ENCODE peak calls at places on chromosomes 12 and 14, in five cellular contexts. Q is stomach, I is GM23338, P is BE2C, V is right cardiac atrium. T is an unnamed sample.

GRCh38 chr12:30970559-30971202 is 44.1 kb downstream of the TSPAN11 start:
- DNase-seq in I (no peak), P (no peak), Q (no peak), V (no peak), T (peak; percentile 79)

GRCh38 chr14:20499108-20499507 is 6.2 kb upstream of the RNASE10 start:
- DNase-seq in I (peak; percentile 49), Q (no peak), P (no peak), V (no peak), T (no peak)

GRCh38 chr12:27821259-27821973 is 41.4 kb upstream of the MANSC4 start:
- DNase-seq in I (peak; percentile 96), V (peak; percentile 41), P (peak; percentile 52), Q (peak; percentile 29), T (no peak)

GRCh38 chr12:52217223-52217622 is 15.8 kb upstream of the KRT7 start:
- DNase-seq in V (peak; percentile 78), Q (peak; percentile 91), P (peak; percentile 61), I (peak; percentile 22), T (peak; percentile 76)

GRCh38 chr14:33714527-33715222 is 236.2 kb downstream of the EGLN3 start:
- DNase-seq in P (no peak), Q (no peak), V (no peak), I (no peak), T (no peak)

GRCh38 chr14:67622675-67623074 is 3.0 kb downstream of the ARG2 start:
- DNase-seq in V (no peak), I (peak; percentile 77), Q (no peak), P (no peak), T (no peak)

GRCh38 chr12:3534511-3534910 is 43.5 kb downstream of the PRMT8 start:
- DNase-seq in V (no peak), Q (no peak), I (no peak), P (no peak), T (no peak)

GRCh38 chr14:101970830-101971400 is 6.5 kb downstream of the DYNC1H1 start:
- DNase-seq in Q (no peak), P (no peak), V (no peak), I (no peak), T (no peak)

GRCh38 chr12:76738824-76739579 is 24.9 kb upstream of the ZDHHC17 start:
- DNase-seq in I (peak; percentile 19), P (peak; percentile 30), Q (no peak), V (no peak), T (no peak)

GRCh38 chr14:34593740-34594375 is 36.1 kb downstream of the SNX6 start:
- DNase-seq in V (no peak), I (no peak), P (no peak), Q (no peak), T (no peak)

DNA sequence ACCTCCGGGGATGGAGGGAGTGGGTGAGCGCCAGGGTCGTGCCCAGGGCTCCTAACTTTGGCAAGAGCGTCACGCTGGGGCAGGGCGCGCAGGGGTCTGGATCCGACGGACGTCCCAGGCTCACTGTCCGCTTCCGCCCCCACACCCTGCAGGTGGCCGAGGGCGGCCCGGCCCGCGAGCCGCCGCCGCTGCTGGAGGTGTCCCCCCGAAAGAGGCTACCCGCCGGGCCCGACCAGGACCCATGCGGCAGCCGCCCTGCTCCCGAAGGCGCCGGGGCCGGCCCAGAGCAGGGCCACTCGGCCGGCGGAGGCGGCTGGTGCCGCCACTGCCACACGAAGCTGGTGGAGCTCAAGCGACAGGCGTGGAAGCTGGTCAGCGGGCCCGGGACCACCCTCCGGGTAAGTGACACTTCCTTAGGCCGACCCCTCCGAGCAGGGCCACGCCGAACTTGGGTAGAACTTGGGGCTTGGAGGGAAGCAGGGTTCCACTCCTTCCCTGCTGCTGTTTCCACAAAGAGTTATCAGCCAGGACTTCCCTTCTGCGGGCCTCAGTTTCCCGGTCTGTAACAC is 588 bp downstream of the KIF26A start:
- DNase-seq in P (no peak), V (peak; percentile 67), Q (no peak), I (no peak), T (no peak)
- H3K4me3 ChIP-seq in P (peak overlapping the region; percentile 87), V (peak overlapping the region; percentile 75), Q (peak overlapping the region; percentile 49), I (peak overlapping the region; percentile 71), T (peak overlapping the region; percentile 53)

DNA sequence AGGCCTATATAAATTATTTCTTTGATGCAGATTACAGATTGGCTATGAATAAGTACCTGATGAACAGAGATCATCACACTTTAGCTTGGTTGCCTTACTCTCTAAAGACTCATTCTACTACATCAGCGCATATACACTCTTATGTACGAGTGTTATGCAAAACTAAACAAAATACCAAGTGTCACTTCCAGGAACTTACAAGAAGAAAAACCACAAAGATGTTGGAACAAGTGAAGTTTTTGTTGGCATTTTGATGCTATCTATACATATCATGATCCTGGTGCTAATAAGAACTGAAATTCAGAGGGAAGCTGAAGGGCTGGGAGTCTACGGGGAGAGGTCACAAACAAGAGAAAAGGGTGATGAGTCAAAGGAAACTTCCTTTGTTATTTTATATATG is 47.9 kb upstream of the CERS5 start:
- DNase-seq in V (no peak), Q (no peak), P (no peak), I (no peak), T (no peak)
- H3K4me1 ChIP-seq in V (peaks cover 5% of the 10 kb centered on the region), Q (peaks cover 45% of the 10 kb centered on the region), P (peaks cover 6% of the 10 kb centered on the region), I (peaks cover 17% of the 10 kb centered on the region), T (peaks cover 8% of the 10 kb centered on the region)

DNA sequence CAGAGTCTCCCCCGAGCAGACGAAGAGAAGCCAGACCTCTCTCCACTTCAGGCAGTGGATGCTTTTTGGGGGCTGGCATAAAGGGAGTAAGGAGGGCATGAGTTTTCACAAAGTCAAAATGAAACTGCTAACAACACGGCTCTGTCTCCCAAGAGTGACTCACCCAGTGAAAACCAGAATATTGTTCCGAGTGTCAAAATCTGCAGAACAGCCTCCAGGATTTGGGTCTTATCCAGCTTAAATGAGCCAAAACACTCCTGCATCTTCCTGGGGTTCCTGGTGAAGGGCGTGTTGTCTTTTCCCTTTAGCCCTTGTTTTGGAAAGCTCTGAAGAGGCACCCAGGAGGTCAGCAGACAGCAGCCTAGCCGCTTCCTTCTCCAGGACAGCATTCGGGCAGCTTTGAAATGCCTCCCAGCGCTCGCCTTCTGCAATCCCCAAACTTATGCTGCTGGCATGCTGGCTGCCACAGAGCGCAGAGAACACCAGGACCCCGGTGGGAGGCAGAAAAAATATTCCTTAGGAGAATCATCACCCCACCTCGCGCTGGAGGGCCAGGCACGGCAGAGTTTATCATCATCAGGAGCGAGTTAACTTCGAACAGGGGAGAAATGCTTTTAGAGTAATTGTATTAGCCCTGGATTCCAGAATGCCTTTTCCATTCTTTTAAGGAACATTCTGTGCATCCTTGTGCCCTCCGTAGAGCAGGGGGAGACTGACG is 117.7 kb upstream of the NCOR2 start:
- DNase-seq in V (peak; percentile 69), Q (no peak), I (no peak), P (peak; percentile 35), T (no peak)
- H3K4me3 ChIP-seq in V (no peak overlapping the region), Q (peak overlapping the region; percentile 17), I (no peak overlapping the region), P (peak overlapping the region; percentile 59), T (no peak overlapping the region)

GRCh38 chr12:12008931-12009611 is 61.7 kb upstream of the BCL2L14 start:
- DNase-seq in P (no peak), I (peak; percentile 86), Q (no peak), V (no peak), T (no peak)

GRCh38 chr12:12007713-12008231 is 63.0 kb upstream of the BCL2L14 start:
- DNase-seq in I (no peak), P (no peak), Q (no peak), V (no peak), T (no peak)

GRCh38 chr12:12010277-12011031 is 60.3 kb upstream of the BCL2L14 start:
- DNase-seq in I (no peak), V (peak; percentile 78), Q (no peak), P (peak; percentile 39), T (no peak)

GRCh38 chr12:12007001-12007712 is 63.6 kb upstream of the BCL2L14 start:
- DNase-seq in Q (no peak), I (no peak), V (no peak), P (no peak), T (no peak)

DNA sequence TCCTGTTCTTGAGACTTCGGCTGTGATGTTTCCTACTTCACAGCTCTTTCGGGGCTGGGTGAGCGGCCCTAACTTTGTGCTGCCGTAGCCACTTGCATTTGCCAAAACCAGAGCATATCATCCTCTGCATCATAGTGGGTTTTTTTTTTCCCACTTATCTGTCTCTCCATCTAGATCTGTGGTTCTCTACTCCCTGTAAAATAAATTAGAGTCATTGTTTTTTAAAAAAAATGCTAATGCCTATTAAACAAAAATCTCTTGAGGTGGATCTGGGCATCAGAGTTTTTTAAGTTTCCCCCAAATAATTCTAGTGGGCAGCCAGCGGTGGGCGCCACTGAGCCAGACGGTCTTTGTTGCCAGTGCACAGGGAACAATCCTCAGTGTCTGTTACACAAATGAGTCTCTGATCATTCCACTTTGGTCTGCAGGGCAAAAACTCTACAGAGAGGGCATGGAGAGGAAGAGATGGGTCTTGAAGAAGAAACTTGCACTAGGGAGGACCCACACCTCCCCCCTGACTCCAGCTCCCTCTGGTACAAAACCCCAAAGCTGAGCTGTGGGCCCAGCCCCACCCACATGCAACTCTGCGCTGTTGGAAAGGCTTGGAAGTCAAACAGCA is 62.4 kb upstream of the BCL2L14 start:
- DNase-seq in Q (no peak), P (no peak), V (no peak), I (peak; percentile 41), T (no peak)
- H3K4me1 ChIP-seq in Q (peaks cover 13% of the 10 kb centered on the region), P (peaks cover 11% of the 10 kb centered on the region), V (peaks cover 3% of the 10 kb centered on the region), I (peaks cover 30% of the 10 kb centered on the region), T (no peaks in the 10 kb centered on the region)

GRCh38 chr12:116354534-116354933 is 77.0 kb upstream of the MED13L start:
- DNase-seq in I (no peak), P (no peak), Q (no peak), V (no peak), T (no peak)
- H3K4me3 ChIP-seq in I (no peak overlapping the region), P (no peak overlapping the region), Q (no peak overlapping the region), V (no peak overlapping the region), T (no peak overlapping the region)

GRCh38 chr12:68264175-68264863 is 10.9 kb upstream of the IL22 start:
- DNase-seq in I (no peak), P (no peak), Q (no peak), V (no peak), T (no peak)

GRCh38 chr12:68261947-68262346 is 8.5 kb upstream of the IL22 start:
- DNase-seq in V (no peak), P (no peak), Q (no peak), I (no peak), T (no peak)

GRCh38 chr12:68267892-68268396 is 14.5 kb upstream of the IL22 start:
- DNase-seq in V (no peak), Q (no peak), I (no peak), P (no peak), T (no peak)

GRCh38 chr12:68263366-68263765 is 10.0 kb upstream of the IL22 start:
- DNase-seq in I (no peak), Q (no peak), P (no peak), V (no peak), T (no peak)

DNA sequence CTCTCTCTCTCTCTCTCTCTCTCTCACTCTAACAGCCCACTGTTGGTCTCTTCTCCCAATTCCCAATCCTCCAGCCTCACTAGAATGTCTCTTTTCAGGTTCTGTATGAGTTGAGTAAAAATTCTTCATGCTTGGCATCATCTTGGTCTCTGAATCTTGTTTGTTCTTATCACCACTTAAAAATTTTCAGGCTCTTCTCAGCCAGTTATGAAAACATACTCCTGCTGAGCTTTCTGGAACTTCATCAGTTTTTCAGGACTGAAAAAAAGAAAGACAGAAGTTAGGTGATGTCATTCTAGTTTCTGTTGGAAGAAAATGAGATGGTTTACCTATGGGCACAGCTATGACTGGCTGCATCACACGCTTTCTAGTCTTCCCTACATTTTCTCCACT is 11.5 kb upstream of the IL22 start:
- DNase-seq in P (no peak), I (no peak), V (no peak), Q (no peak), T (no peak)
- H3K4me1 ChIP-seq in P (no peaks in the 10 kb centered on the region), I (peaks cover 20% of the 10 kb centered on the region), V (no peaks in the 10 kb centered on the region), Q (no peaks in the 10 kb centered on the region), T (no peaks in the 10 kb centered on the region)

T was measured in Caco-2.